ENCODE peak calls at places on chromosomes 3 and 15, in four cellular contexts. One of them, this sample, is unnamed.

GRCh38 chr3:50654196-50654595 is 20.5 kb upstream of the DOCK3 start:
- DNase-seq in HEK293T: no peak
- DNase-seq in K562: no peak
- DNase-seq in GM12878: no peak
- DNase-seq in this sample: no peak

GRCh38 chr15:68389936-68390790 is 41.8 kb downstream of the ITGA11 start:
- DNase-seq in GM12878: peak; percentile 37
- DNase-seq in K562: no peak
- DNase-seq in HEK293T: no peak
- DNase-seq in this sample: no peak

GRCh38 chr3:57079221-57079831 is 18.9 kb downstream of the SPATA12 start:
- DNase-seq in GM12878: no peak
- DNase-seq in K562: peak; percentile 91
- DNase-seq in HEK293T: peak; percentile 81
- DNase-seq in this sample: peak; percentile 28

GRCh38 chr15:78322724-78323395 is 17.3 kb upstream of the CRABP1 start:
- DNase-seq in GM12878: no peak
- DNase-seq in K562: no peak
- DNase-seq in HEK293T: no peak
- DNase-seq in this sample: no peak

GRCh38 chr3:159828542-159828943 is 160.1 kb upstream of the IL12A start:
- DNase-seq in K562: peak; percentile 36
- DNase-seq in GM12878: no peak
- DNase-seq in HEK293T: peak; percentile 45
- DNase-seq in this sample: peak; percentile 3

GRCh38 chr15:100060276-100060926 is 281.4 kb downstream of the ADAMTS17 start:
- DNase-seq in GM12878: no peak
- DNase-seq in K562: no peak
- DNase-seq in HEK293T: no peak
- DNase-seq in this sample: no peak

GRCh38 chr3:119664370-119664769 is 4.0 kb upstream of the POPDC2 start:
- DNase-seq in HEK293T: no peak
- DNase-seq in GM12878: no peak
- DNase-seq in K562: no peak
- DNase-seq in this sample: no peak

GRCh38 chr15:75054172-75054897 is 30.9 kb downstream of the PPCDC start:
- DNase-seq in HEK293T: no peak
- DNase-seq in GM12878: no peak
- DNase-seq in K562: no peak
- DNase-seq in this sample: no peak

GRCh38 chr3:39171860-39172259 is 18.5 kb upstream of the CSRNP1 start:
- DNase-seq in GM12878: no peak
- DNase-seq in HEK293T: no peak
- DNase-seq in K562: no peak
- DNase-seq in this sample: no peak

GRCh38 chr15:64883097-64883581 is 28.6 kb upstream of the ANKDD1A start:
- DNase-seq in HEK293T: no peak
- DNase-seq in K562: no peak
- DNase-seq in GM12878: peak; percentile 83
- DNase-seq in this sample: no peak

DNA sequence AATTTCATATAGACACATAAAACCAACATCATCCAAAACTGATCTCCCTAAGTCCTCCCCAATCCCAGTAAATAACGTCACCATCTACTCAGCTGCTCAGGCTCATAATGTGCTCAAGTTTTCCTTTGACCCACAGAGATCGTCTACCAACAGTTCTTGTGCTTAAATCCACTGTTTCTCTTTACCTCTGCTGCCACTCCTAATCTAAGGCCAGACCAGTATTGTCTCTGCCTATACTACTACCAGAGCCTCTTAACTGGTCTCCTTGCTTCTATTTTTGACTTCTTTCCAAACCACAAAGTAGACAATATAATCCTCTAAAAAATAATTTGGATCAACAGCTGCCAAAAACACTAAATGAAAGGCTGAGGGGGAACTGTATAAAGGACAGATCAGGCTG is 65.3 kb downstream of the CLASP2 start:
- DNase-seq in HEK293T: no peak
- DNase-seq in K562: no peak
- DNase-seq in GM12878: no peak
- DNase-seq in this sample: no peak
- TF ChIP-seq FOXK2 in HEK293T: no peak
- TF ChIP-seq FOXK2 in K562: no peak
- TF ChIP-seq FOXK2 in GM12878: no peak
- TF ChIP-seq FOXK2 in this sample: no peak

GRCh38 chr15:48470096-48470495 is 138.9 kb downstream of the DUT start:
- DNase-seq in HEK293T: no peak
- DNase-seq in GM12878: no peak
- DNase-seq in K562: no peak
- DNase-seq in this sample: no peak
- TF ChIP-seq FOXK2 in HEK293T: no peak
- TF ChIP-seq FOXK2 in GM12878: no peak
- TF ChIP-seq FOXK2 in K562: no peak
- TF ChIP-seq FOXK2 in this sample: no peak

DNA sequence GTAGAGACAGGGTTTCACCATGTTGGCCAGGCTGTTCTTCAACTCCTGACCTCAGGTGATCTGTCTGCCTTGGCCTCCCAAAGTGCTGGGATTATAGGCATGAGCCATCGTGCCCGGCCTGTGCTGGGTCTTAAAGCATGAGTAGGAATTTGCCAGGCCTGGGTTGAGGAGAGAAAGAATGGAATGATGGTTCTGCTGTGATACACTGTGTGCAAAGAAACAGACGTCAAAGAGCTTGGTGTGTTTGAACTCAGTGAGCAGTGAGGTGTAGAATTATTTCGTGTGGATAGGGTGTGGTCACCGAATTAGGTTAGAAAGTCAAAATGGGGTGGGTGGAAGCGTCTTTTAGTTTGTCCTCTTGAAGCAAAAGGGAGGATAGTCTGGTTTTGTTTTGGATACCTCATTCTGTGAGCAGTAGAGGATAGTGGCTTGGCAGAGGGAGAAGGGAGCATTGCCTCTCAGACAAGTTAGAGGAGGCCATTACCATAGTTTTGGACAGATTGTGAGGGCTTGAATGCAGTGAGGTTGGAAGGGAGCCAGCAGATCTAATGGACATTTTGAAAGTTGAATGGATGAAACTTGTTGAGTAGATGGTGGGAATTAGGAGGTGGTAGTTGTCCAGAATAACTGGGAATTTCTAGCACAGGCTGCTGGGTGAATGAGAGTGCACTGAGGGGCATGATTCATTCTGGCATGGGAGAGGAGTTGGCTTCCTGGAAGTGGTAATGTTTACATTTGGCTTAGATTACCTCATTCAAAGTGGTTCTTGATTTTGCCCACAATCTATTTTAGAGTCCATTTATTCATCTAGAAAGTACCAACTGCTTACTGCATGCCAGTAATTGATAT is 27.2 kb downstream of the AKAP13 start:
- DNase-seq in HEK293T: peak; percentile 26
- DNase-seq in GM12878: no peak
- DNase-seq in K562: no peak
- DNase-seq in this sample: peak; percentile 39
- TF ChIP-seq FOXK2 in HEK293T: no peak
- TF ChIP-seq FOXK2 in GM12878: no peak
- TF ChIP-seq FOXK2 in K562: no peak
- TF ChIP-seq FOXK2 in this sample: no peak

DNA sequence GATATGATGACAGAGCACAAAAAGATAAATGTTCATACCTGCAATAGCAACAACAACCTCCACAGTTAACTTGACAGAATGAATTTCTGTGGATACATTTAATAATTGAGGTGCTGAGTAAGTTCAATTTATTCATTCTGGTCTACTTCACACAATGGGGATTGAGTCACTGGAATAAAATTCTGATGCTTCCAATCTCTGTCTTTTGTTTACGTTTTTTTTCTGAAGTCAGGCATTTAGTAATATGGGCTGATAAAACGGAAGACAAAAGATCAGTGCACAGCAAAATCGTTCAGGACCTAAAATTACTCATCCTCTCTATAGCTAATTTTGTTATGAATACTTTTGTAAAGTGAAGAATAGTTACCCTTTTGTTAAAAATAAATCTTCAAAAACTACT is 565.9 kb upstream of the CCDC54 start:
- DNase-seq in GM12878: no peak
- DNase-seq in K562: no peak
- DNase-seq in HEK293T: no peak
- DNase-seq in this sample: no peak
- TF ChIP-seq FOXK2 in GM12878: no peak
- TF ChIP-seq FOXK2 in K562: no peak
- TF ChIP-seq FOXK2 in HEK293T: no peak
- TF ChIP-seq FOXK2 in this sample: no peak

GRCh38 chr3:132726341-132726823 is 4.2 kb upstream of the NPHP3 start:
- DNase-seq in HEK293T: peak; percentile 23
- DNase-seq in GM12878: no peak
- DNase-seq in K562: peak; percentile 13
- DNase-seq in this sample: peak; percentile 39

GRCh38 chr3:132735589-132735988 is 13.4 kb upstream of the NPHP3 start:
- DNase-seq in HEK293T: no peak
- DNase-seq in GM12878: no peak
- DNase-seq in K562: no peak
- DNase-seq in this sample: no peak

GRCh38 chr3:132730891-132731580 is 8.8 kb upstream of the NPHP3 start:
- DNase-seq in HEK293T: peak; percentile 63
- DNase-seq in K562: no peak
- DNase-seq in GM12878: no peak
- DNase-seq in this sample: peak; percentile 33
- TF ChIP-seq FOXK2 in HEK293T: no peak
- TF ChIP-seq FOXK2 in K562: no peak
- TF ChIP-seq FOXK2 in GM12878: no peak
- TF ChIP-seq FOXK2 in this sample: no peak

GRCh38 chr3:150317469-150317868 is 90.6 kb upstream of the TSC22D2 start:
- DNase-seq in GM12878: no peak
- DNase-seq in HEK293T: no peak
- DNase-seq in K562: no peak
- DNase-seq in this sample: peak; percentile 15
- TF ChIP-seq FOXK2 in GM12878: no peak
- TF ChIP-seq FOXK2 in HEK293T: no peak
- TF ChIP-seq FOXK2 in K562: no peak
- TF ChIP-seq FOXK2 in this sample: no peak

GRCh38 chr3:127324913-127325629 is 37.2 kb upstream of the PRR20G start:
- DNase-seq in GM12878: no peak
- DNase-seq in HEK293T: no peak
- DNase-seq in K562: no peak
- DNase-seq in this sample: no peak
- TF ChIP-seq FOXK2 in GM12878: no peak
- TF ChIP-seq FOXK2 in HEK293T: no peak
- TF ChIP-seq FOXK2 in K562: no peak
- TF ChIP-seq FOXK2 in this sample: no peak

GRCh38 chr3:61662861-61663260 is 101.5 kb downstream of the PTPRG start:
- DNase-seq in HEK293T: no peak
- DNase-seq in GM12878: no peak
- DNase-seq in K562: no peak
- DNase-seq in this sample: no peak

GRCh38 chr3:61666615-61667320 is 105.4 kb downstream of the PTPRG start:
- DNase-seq in K562: no peak
- DNase-seq in HEK293T: no peak
- DNase-seq in GM12878: no peak
- DNase-seq in this sample: no peak

GRCh38 chr3:61665121-61665520 is 103.8 kb downstream of the PTPRG start:
- DNase-seq in HEK293T: no peak
- DNase-seq in K562: no peak
- DNase-seq in GM12878: no peak
- DNase-seq in this sample: no peak

GRCh38 chr3:61666032-61666431 is 104.7 kb downstream of the PTPRG start:
- DNase-seq in GM12878: no peak
- DNase-seq in K562: no peak
- DNase-seq in HEK293T: no peak
- DNase-seq in this sample: no peak

GRCh38 chr3:61663728-61664492 is 102.5 kb downstream of the PTPRG start:
- DNase-seq in GM12878: no peak
- DNase-seq in K562: no peak
- DNase-seq in HEK293T: peak; percentile 66
- DNase-seq in this sample: no peak
- TF ChIP-seq FOXK2 in GM12878: no peak
- TF ChIP-seq FOXK2 in K562: no peak
- TF ChIP-seq FOXK2 in HEK293T: no peak
- TF ChIP-seq FOXK2 in this sample: no peak

DNA sequence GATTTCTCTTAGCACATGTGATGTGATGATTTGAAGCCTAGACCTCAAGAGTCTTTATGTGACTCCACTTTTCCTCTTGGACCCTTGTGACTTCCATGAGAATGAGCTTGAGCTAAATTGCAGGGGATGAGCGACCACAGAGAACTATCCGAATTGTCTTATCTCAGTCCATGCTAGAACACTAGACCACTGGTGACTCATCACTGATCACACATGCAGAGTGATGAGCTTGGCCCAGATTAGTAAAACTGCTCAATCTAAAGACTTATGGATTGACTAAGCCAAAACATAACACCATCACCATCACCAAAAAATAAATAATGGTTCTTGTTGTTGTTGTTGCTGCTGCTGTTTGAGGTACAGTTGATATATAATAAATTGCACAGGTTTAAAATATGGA is 114.1 kb upstream of the CFAP20DC start:
- DNase-seq in HEK293T: no peak
- DNase-seq in GM12878: no peak
- DNase-seq in K562: no peak
- DNase-seq in this sample: no peak
- TF ChIP-seq FOXK2 in HEK293T: no peak
- TF ChIP-seq FOXK2 in GM12878: no peak
- TF ChIP-seq FOXK2 in K562: no peak
- TF ChIP-seq FOXK2 in this sample: no peak

GRCh38 chr15:70518201-70519003 is 245.0 kb downstream of the UACA start:
- DNase-seq in GM12878: no peak
- DNase-seq in K562: no peak
- DNase-seq in HEK293T: no peak
- DNase-seq in this sample: no peak
- TF ChIP-seq FOXK2 in GM12878: no peak
- TF ChIP-seq FOXK2 in K562: no peak
- TF ChIP-seq FOXK2 in HEK293T: no peak
- TF ChIP-seq FOXK2 in this sample: no peak

This sample was measured in HepG2.